ENCODE peak calls at places on chromosomes 5 and 9, in six cellular contexts. T is HL-60; U is HT1080; J is non-pigmented ciliary epithelial cell; X is neural crest cell; E is effector CD8-positive, alpha-beta T cell. L is an unnamed sample.

GRCh38 chr5:124245276-124245675 is 501.2 kb downstream of the ZNF608 start:
- DNase-seq in U (no peak), X (no peak), T (no peak), J (no peak), E (no peak), L (no peak)

GRCh38 chr5:170278611-170279500 is 18.7 kb downstream of the LCP2 start:
- DNase-seq in T (no peak), J (no peak), E (peak), U (peak), X (no peak), L (no peak)

GRCh38 chr9:70061776-70062175 is 18.1 kb downstream of the MAMDC2 start:
- DNase-seq in J (no peak), E (no peak), U (peak), X (no peak), T (no peak), L (no peak)

GRCh38 chr5:132526290-132526973 is 16.9 kb downstream of the IL5 start:
- DNase-seq in X (peak), T (no peak), U (peak), E (no peak), J (no peak), L (peak)

GRCh38 chr5:132451387-132451786 is 39.2 kb downstream of the IRF1 start:
- DNase-seq in X (no peak), T (no peak), J (no peak), U (peak), E (no peak), L (no peak)

GRCh38 chr5:83516361-83516760 is 44.8 kb downstream of the VCAN start:
- DNase-seq in E (no peak), T (no peak), U (no peak), J (no peak), X (no peak), L (no peak)

GRCh38 chr5:10588779-10589447 is 25.0 kb downstream of the ANKRD33B start:
- DNase-seq in E (no peak), T (no peak), U (no peak), J (no peak), X (no peak), L (no peak)

GRCh38 chr5:138536665-138537315 is 6.2 kb downstream of the ETF1 start:
- DNase-seq in T (no peak), U (no peak), E (no peak), X (no peak), J (no peak), L (peak)

GRCh38 chr9:86948153-86948929 is 1.0 kb upstream of the GAS1 start:
- DNase-seq in U (peak), T (peak), X (peak), J (peak), E (peak), L (peak)